ENCODE peak calls at places on chromosomes 16 and 17, in four cellular contexts. U, W, B and M are unnamed samples.

GRCh38 chr17:27538156-27538955 is 82.1 kb downstream of the KSR1 start:
- DNase-seq in W (no peak), U (no peak), B (no peak), M (no peak)

GRCh38 chr17:6756425-6757012 is 673 bp downstream of the XAF1 start:
- DNase-seq in W (no peak), U (no peak), B (no peak), M (no peak)

GRCh38 chr16:22813223-22813945 is 578 bp upstream of the HS3ST2 start:
- DNase-seq in B (peak; percentile 28), U (peak; percentile 71), W (peak; percentile 92), M (peak; percentile 47)

GRCh38 chr16:71376465-71377157 is 18.1 kb downstream of the CALB2 start:
- DNase-seq in W (no peak), B (no peak), U (no peak), M (no peak)

GRCh38 chr16:77723108-77723514 is 797 bp downstream of the NUDT7 start:
- DNase-seq in B (no peak), U (no peak), W (no peak), M (peak; percentile 59)

GRCh38 chr16:76176153-76176552 is 101.0 kb upstream of the CNTNAP4 start:
- DNase-seq in B (no peak), W (no peak), U (no peak), M (no peak)

GRCh38 chr16:77307764-77308561 is 108.8 kb downstream of the SYCE1L start:
- DNase-seq in U (no peak), B (no peak), W (no peak), M (no peak)

GRCh38 chr17:75589017-75589918 is 1.7 kb downstream of the MYO15B start:
- DNase-seq in U (peak; percentile 100), W (peak; percentile 95), B (peak; percentile 78), M (peak; percentile 99)

GRCh38 chr16:66946541-66946940 is 11.2 kb downstream of the CES2 start:
- DNase-seq in U (no peak), B (no peak), W (no peak), M (no peak)

GRCh38 chr16:69465083-69465721 is 40.8 kb downstream of the CYB5B start:
- DNase-seq in W (no peak), B (peak; percentile 45), U (no peak), M (no peak)

GRCh38 chr17:80833952-80834895 is 157.4 kb upstream of the CHMP6 start:
- DNase-seq in W (no peak), U (no peak), B (no peak), M (no peak)

GRCh38 chr16:71859751-71860521 is 14.2 kb downstream of the ATXN1L start:
- DNase-seq in B (no peak), U (no peak), W (no peak), M (no peak)

GRCh38 chr17:9322298-9322697 is 253.3 kb downstream of the STX8 start:
- DNase-seq in U (peak; percentile 23), W (no peak), B (no peak), M (peak; percentile 2)

GRCh38 chr16:22648941-22649340 is 138.2 kb downstream of the NPIPB5 start:
- DNase-seq in B (no peak), U (no peak), W (no peak), M (no peak)

GRCh38 chr17:76753061-76753961 is 15.4 kb downstream of the MFSD11 start:
- DNase-seq in U (no peak), W (no peak), B (no peak), M (no peak)

GRCh38 chr16:62058412-62058811 is 22.2 kb upstream of the CDH8 start:
- DNase-seq in W (no peak), U (no peak), B (no peak), M (no peak)

GRCh38 chr16:11405331-11406176 is 60.3 kb downstream of the RMI2 start:
- DNase-seq in W (peak; percentile 86), U (peak; percentile 58), B (peak; percentile 67), M (peak; percentile 56)

GRCh38 chr16:69286941-69287713 is 24.0 kb upstream of the VPS4A start:
- DNase-seq in W (no peak), B (peak; percentile 62), U (peak; percentile 22), M (peak; percentile 70)

GRCh38 chr17:57541472-57542394 is 203.4 kb downstream of the CCDC182 start:
- DNase-seq in B (no peak), W (no peak), U (peak; percentile 71), M (peak; percentile 74)

GRCh38 chr17:74309902-74310301 is 16.1 kb upstream of the KIF19 start:
- DNase-seq in B (no peak), W (no peak), U (no peak), M (no peak)

GRCh38 chr17:31916496-31917064 is 15.1 kb upstream of the UTP6 start:
- DNase-seq in U (no peak), B (no peak), W (no peak), M (no peak)

GRCh38 chr17:77376795-77377751 is 236.3 kb downstream of the SEC14L1 start:
- DNase-seq in W (no peak), U (no peak), B (peak; percentile 95), M (no peak)

GRCh38 chr17:75822119-75822799 is 21.9 kb downstream of the UNC13D start:
- DNase-seq in U (no peak), B (no peak), W (no peak), M (no peak)

GRCh38 chr17:18225562-18226283 is at the start of gene LLGL1:
- DNase-seq in W (peak; percentile 60), B (no peak), U (peak; percentile 18), M (peak; percentile 71)

GRCh38 chr17:66255112-66255511 is 25.9 kb upstream of the APOH start:
- DNase-seq in W (no peak), B (peak; percentile 87), U (peak; percentile 68), M (peak; percentile 53)

GRCh38 chr17:75490173-75490743 is 25.1 kb downstream of the CASKIN2 start:
- DNase-seq in B (no peak), U (no peak), W (no peak), M (no peak)

GRCh38 chr16:55955845-55956244 is 80.7 kb upstream of the CES5A start:
- DNase-seq in B (no peak), U (no peak), W (no peak), M (no peak)

DNA sequence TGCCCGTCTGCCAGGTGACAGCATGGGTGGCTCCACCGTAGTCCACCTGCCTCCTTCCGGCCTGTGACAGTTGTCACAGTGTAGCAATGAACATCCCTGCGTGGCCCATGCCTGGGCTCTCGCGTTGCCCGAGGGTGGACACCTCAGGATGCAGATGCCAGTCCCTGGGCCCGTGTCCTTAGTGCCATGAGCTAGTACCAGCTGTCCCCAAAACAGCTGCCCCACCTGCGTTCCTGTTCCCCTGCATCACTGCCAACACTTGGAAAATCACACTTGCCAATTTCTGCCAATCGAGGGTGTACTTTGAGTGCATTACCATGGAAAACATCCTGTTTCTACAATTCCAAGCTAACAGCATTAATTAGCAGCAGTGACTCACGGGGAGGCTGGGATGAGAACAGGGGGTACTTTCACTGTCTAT is 9.0 kb upstream of the C16orf95 start:
- DNase-seq in B (no peak), U (no peak), W (no peak), M (no peak)
- TF ChIP-seq ELF4 in B (no peak), U (no peak), W (no peak), M (no peak)

GRCh38 chr17:45308016-45308365 is 8.8 kb downstream of the MAP3K14 start:
- DNase-seq in W (no peak), B (no peak), U (no peak), M (no peak)

GRCh38 chr17:45306094-45306493 is 10.7 kb downstream of the MAP3K14 start:
- DNase-seq in U (no peak), W (no peak), B (no peak), M (no peak)

GRCh38 chr17:45308840-45309239 is 8.0 kb downstream of the MAP3K14 start:
- DNase-seq in B (no peak), W (no peak), U (no peak), M (no peak)

GRCh38 chr17:45306623-45307022 is 10.2 kb downstream of the MAP3K14 start:
- DNase-seq in W (no peak), U (no peak), B (no peak), M (no peak)

GRCh38 chr17:45307290-45308015 is 9.4 kb downstream of the MAP3K14 start:
- DNase-seq in U (no peak), B (no peak), W (no peak), M (no peak)
- TF ChIP-seq ELF4 in U (no peak), B (no peak), W (no peak), M (no peak)

DNA sequence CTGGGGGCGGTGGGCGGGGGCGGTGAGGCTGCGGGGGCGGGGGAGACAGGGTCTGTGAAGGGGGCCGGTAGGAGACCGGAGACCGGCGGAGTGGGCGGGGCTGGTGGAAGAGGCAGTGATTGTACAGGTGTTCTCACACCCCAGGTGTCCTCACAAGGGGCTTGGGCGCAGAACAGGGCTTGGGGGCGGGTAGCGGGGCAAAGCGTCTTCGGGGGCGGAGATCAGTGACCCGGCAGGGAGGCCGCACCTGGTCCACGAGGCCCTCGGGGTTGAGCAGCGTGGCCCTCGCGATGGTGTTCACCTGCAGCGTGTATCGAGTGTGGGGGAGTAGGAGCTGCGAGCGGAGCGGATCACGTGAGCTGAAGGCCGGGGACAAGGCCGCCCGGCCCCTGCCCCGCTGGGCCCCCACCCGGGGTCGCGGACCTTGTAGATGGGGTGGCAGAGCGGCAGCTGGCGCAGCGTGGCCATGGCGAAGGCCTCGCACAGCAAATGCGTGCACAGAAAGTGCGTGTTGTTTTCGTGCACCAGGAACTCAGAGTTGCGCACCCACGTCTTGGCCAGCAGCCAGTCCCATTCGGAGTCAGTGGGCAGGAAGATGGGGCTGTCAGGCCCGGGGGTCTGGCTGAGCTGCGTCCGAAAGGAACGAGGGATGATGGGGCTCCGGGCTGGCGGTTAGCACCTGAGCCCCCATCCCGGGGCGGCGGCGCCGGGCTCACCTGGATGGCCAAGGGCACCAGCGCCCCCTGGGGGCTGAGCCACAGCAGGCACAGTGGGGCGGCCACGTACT is 8.5 kb downstream of the ALOXE3 start:
- DNase-seq in W (peak; percentile 90), B (no peak), U (peak; percentile 79), M (peak; percentile 78)
- TF ChIP-seq ELF4 in W (no peak), B (no peak), U (no peak), M (no peak)

GRCh38 chr16:2040450-2041105 is 7.1 kb downstream of the NTHL1 start:
- DNase-seq in W (no peak), U (no peak), B (no peak), M (no peak)
- TF ChIP-seq ELF4 in W (no peak), U (no peak), B (no peak), M (no peak)

GRCh38 chr16:46976550-46976949 is 3.1 kb upstream of the DNAJA2 start:
- DNase-seq in U (no peak), B (peak; percentile 23), W (no peak), M (no peak)
- TF ChIP-seq ELF4 in U (no peak), B (no peak), W (no peak), M (no peak)

DNA sequence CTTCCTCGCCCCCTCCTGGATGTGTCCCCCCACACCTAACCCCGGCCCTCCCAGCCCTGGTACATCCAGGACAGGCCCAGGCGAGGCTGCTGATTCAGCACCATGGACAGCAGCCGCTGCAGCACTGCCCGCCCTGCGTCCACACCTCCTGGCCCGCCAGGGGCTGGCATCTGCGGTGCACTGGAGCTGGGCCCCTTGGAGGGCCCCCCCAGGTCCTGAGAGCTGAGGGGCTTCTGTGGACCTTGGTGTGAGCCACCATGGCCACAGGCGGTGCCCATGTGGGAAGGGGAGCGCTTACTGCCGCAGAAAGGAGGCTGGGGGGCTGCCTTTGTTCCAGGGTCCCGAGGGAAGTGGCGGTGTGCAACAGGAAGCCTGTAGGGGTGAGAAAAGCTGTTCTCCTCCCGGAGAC is 35.9 kb downstream of the CACNA1H start:
- DNase-seq in B (no peak), W (peak; percentile 79), U (peak; percentile 55), M (peak; percentile 85)
- TF ChIP-seq ELF4 in B (no peak), W (peak; percentile 40), U (no peak), M (no peak)